ENCODE peak calls at places on chromosomes 7 and 10, in seven cellular contexts. I, T, X, P, A, M and H are unnamed samples.

GRCh38 chr10:124708922-124709520 is 35.2 kb downstream of the FAM53B start:
- DNase-seq in I (no peak), T (no peak), X (peak; percentile 64), P (no peak), A (no peak), M (no peak), H (no peak)

GRCh38 chr10:34024708-34025425 is 690.4 kb upstream of the NRP1 start:
- DNase-seq in I (peak; percentile 43), T (no peak), X (peak; percentile 50), P (no peak), A (no peak), M (no peak), H (no peak)

GRCh38 chr10:46298346-46299266 is 11.8 kb downstream of the ANTXRL start:
- DNase-seq in I (no peak), T (no peak), X (no peak), P (no peak), A (no peak), M (no peak), H (no peak)

GRCh38 chr10:124671486-124672075 is 72.6 kb downstream of the FAM53B start:
- DNase-seq in I (peak; percentile 45), T (no peak), X (peak; percentile 23), P (no peak), A (no peak), M (no peak), H (peak; percentile 67)

GRCh38 chr10:81127931-81128330 is 590.2 kb downstream of the SH2D4B start:
- DNase-seq in I (no peak), T (peak; percentile 55), X (no peak), P (no peak), A (no peak), M (peak; percentile 55), H (no peak)

GRCh38 chr10:85862771-85863170 is 503.8 kb downstream of the GRID1 start:
- DNase-seq in I (no peak), T (no peak), X (no peak), P (no peak), A (no peak), M (no peak), H (no peak)

GRCh38 chr10:49387029-49387428 is 8.9 kb downstream of the DRGX start:
- DNase-seq in I (no peak), T (no peak), X (peak; percentile 96), P (peak; percentile 68), A (no peak), M (peak; percentile 1), H (no peak)

GRCh38 chr10:14742815-14743214 is 31.9 kb downstream of the FAM107B start:
- DNase-seq in I (peak; percentile 80), T (no peak), X (peak; percentile 18), P (no peak), A (no peak), M (no peak), H (no peak)

GRCh38 chr7:50496541-50496940 is 46.4 kb upstream of the FIGNL1 start:
- DNase-seq in I (no peak), T (no peak), X (no peak), P (no peak), A (no peak), M (no peak), H (no peak)

GRCh38 chr10:71213761-71214440 is 1.5 kb downstream of the UNC5B start:
- DNase-seq in I (peak; percentile 33), T (no peak), X (peak; percentile 49), P (no peak), A (no peak), M (no peak), H (no peak)

GRCh38 chr7:46993396-46993795 is 588.5 kb downstream of the TNS3 start:
- DNase-seq in I (no peak), T (no peak), X (peak; percentile 58), P (no peak), A (no peak), M (no peak), H (no peak)

GRCh38 chr7:37540917-37541316 is 92.3 kb upstream of the ELMO1 start:
- DNase-seq in I (no peak), T (no peak), X (no peak), P (no peak), A (no peak), M (no peak), H (no peak)

GRCh38 chr7:47303695-47304453 is 278.0 kb downstream of the TNS3 start:
- DNase-seq in I (no peak), T (no peak), X (no peak), P (no peak), A (no peak), M (no peak), H (no peak)

GRCh38 chr10:132555648-132556575 is 18.3 kb downstream of the INPP5A start:
- DNase-seq in I (no peak), T (no peak), X (no peak), P (no peak), A (no peak), M (no peak), H (no peak)

GRCh38 chr10:59944339-59944935 is 38.1 kb upstream of the CCDC6 start:
- DNase-seq in I (no peak), T (no peak), X (no peak), P (no peak), A (no peak), M (no peak), H (no peak)

GRCh38 chr7:76396039-76396732 is 13.3 kb downstream of the SSC4D start:
- DNase-seq in I (peak; percentile 60), T (no peak), X (peak; percentile 78), P (no peak), A (no peak), M (no peak), H (no peak)

GRCh38 chr7:25565949-25566348 is 337.7 kb upstream of the NPVF start:
- DNase-seq in I (peak; percentile 74), T (peak; percentile 16), X (peak; percentile 88), P (peak; percentile 61), A (peak; percentile 57), M (no peak), H (peak; percentile 36)

GRCh38 chr7:99531354-99531765 is 20.6 kb downstream of the FAM200A start:
- DNase-seq in I (peak; percentile 55), T (no peak), X (peak; percentile 11), P (no peak), A (no peak), M (no peak), H (no peak)

GRCh38 chr10:74992068-74992467 is 119.4 kb upstream of the SAMD8 start:
- DNase-seq in I (no peak), T (no peak), X (no peak), P (no peak), A (no peak), M (no peak), H (no peak)

GRCh38 chr10:74988787-74989574 is 122.5 kb upstream of the SAMD8 start:
- DNase-seq in I (no peak), T (no peak), X (no peak), P (no peak), A (no peak), M (no peak), H (no peak)

GRCh38 chr10:74988055-74988773 is 123.2 kb upstream of the SAMD8 start:
- DNase-seq in I (no peak), T (no peak), X (no peak), P (no peak), A (no peak), M (no peak), H (no peak)

GRCh38 chr10:74993649-74994048 is 117.8 kb upstream of the SAMD8 start:
- DNase-seq in I (no peak), T (no peak), X (no peak), P (no peak), A (no peak), M (no peak), H (no peak)

DNA sequence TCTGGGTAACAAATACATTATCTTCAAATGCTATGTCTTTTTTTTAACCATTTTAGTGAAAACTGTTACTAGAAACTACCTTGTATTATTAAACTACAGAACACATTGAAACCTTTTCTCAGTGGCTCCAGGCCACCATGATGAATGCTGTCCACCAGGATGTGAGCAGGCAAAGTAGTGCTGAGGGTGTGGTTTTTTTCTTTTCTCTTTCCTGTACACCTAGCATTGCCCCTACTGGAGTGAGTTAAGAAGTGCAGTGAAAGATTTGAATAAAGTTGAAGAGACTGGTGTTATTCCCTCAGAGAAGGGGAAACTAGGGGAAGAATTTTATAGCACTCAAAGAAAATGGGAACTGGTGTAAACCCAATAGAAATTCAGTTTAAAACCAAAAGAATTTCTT is 120.0 kb upstream of the SAMD8 start:
- DNase-seq in I (peak; percentile 70), T (peak; percentile 12), X (peak; percentile 29), P (no peak), A (no peak), M (no peak), H (no peak)
- TF ChIP-seq CTCF in I (peak; percentile 23), T (peak; percentile 57), X (peak; percentile 43), P (peak; percentile 29), A (peak; percentile 13), M (peak; percentile 6), H (peak; percentile 35)

DNA sequence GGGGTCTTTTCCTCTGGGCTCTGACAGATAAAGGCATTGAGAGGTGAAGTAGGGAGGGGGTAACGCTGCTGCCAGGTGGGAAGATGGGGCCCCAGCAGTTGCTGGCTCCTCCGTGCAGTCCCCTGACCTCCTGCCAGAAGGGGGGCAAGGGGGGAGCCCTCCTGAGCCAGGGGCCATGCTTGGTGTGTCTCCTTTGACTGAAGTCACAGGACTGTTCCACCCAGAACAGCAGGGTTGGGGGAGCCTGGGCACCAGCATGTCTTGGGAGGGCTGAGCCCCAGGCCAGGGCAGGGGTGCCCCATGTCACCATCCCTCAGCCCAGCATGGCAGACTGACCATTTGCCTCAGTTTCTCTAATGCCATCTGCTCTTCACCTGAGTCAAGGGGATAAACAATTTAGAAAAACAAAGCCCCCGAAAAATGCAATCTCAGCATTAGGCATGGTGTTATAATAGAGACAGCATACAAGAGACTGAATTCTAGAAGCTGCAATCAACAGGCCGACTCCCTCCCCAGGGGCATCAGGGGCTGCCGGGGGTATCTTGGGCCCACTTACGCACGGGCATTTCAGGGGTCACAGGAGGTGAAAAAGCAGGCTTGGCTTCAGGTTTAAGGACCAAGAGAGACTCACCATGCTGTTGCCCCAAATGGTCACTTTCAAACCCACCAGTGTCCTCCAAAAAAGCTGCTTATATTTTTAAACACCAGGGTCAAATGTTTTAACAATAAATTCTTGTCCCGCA is 108.6 kb upstream of the GPR26 start:
- DNase-seq in I (no peak), T (no peak), X (no peak), P (no peak), A (no peak), M (no peak), H (no peak)
- TF ChIP-seq CTCF in I (no peak), T (no peak), X (no peak), P (no peak), A (no peak), M (no peak), H (no peak)

GRCh38 chr10:95290801-95291633 is at the start of gene PDLIM1:
- DNase-seq in I (peak; percentile 72), T (no peak), X (peak; percentile 65), P (no peak), A (peak; percentile 89), M (no peak), H (peak; percentile 84)
- TF ChIP-seq CTCF in I (peak; percentile 22), T (peak; percentile 21), X (no peak), P (peak; percentile 20), A (peak; percentile 33), M (no peak), H (peak; percentile 18)

GRCh38 chr7:6168469-6168868 is 104.0 kb downstream of the CYTH3 start:
- DNase-seq in I (no peak), T (no peak), X (no peak), P (no peak), A (no peak), M (no peak), H (peak; percentile 37)
- TF ChIP-seq CTCF in I (no peak), T (no peak), X (no peak), P (no peak), A (no peak), M (no peak), H (no peak)